ENCODE peak calls at places on chromosomes 13 and 19, in seven cellular contexts. V is PC-9, G is choroid plexus epithelial cell, L is kidney epithelial cell, B is cardiac fibroblast, P is nephron progenitor cell, Y is fibroblast of mammary gland. S is an unnamed sample.
A peak's percentile ranks its signal among the peaks of the same experiment; 100 is the strongest.

GRCh38 chr13:46961719-46962118 is 64.9 kb upstream of the HTR2A start:
- DNase-seq in V (peak; percentile 53), G (peak; percentile 89), L (peak; percentile 71), B (peak; percentile 64), P (no peak), Y (peak; percentile 93), S (peak; percentile 54)

GRCh38 chr13:103288114-103288513 is 221.9 kb upstream of the SLC10A2 start:
- DNase-seq in V (no peak), G (no peak), L (no peak), B (no peak), P (no peak), Y (no peak), S (no peak)

GRCh38 chr19:34662919-34663318 is 14.0 kb downstream of the SCGB2B2 start:
- DNase-seq in V (no peak), G (peak; percentile 33), L (no peak), B (peak; percentile 7), P (no peak), Y (peak; percentile 25), S (no peak)

GRCh38 chr13:91346848-91347211 is 657 bp upstream of the MIR17HG start:
- DNase-seq in V (no peak), G (peak; percentile 27), L (no peak), B (peak; percentile 4), P (peak; percentile 30), Y (no peak), S (no peak)

GRCh38 chr13:31918707-31919106 is 112.9 kb upstream of the FRY start:
- DNase-seq in V (no peak), G (no peak), L (no peak), B (no peak), P (no peak), Y (no peak), S (no peak)

GRCh38 chr19:15101479-15102082 is 5.6 kb upstream of the SYDE1 start:
- DNase-seq in V (no peak), G (peak; percentile 74), L (no peak), B (peak; percentile 67), P (peak; percentile 49), Y (peak; percentile 62), S (no peak)

GRCh38 chr19:23415561-23416191 is 20.4 kb upstream of the ZNF91 start:
- DNase-seq in V (no peak), G (peak; percentile 35), L (no peak), B (no peak), P (peak; percentile 72), Y (no peak), S (no peak)

GRCh38 chr19:8505680-8506401 is 3.4 kb upstream of the PRAM1 start:
- DNase-seq in V (no peak), G (peak; percentile 68), L (peak; percentile 19), B (peak; percentile 74), P (peak; percentile 93), Y (peak; percentile 51), S (no peak)

GRCh38 chr19:2974342-2974932 is 2.9 kb upstream of the TLE6 start:
- DNase-seq in V (no peak), G (peak; percentile 78), L (no peak), B (peak; percentile 81), P (no peak), Y (peak; percentile 36), S (no peak)

GRCh38 chr19:56821209-56821608 is 19.3 kb downstream of the PEG3 start:
- DNase-seq in V (no peak), G (no peak), L (no peak), B (no peak), P (no peak), Y (no peak), S (no peak)

GRCh38 chr19:45506246-45506990 is 861 bp upstream of the VASP start:
- DNase-seq in V (peak; percentile 85), G (peak; percentile 92), L (peak; percentile 69), B (peak; percentile 89), P (peak; percentile 98), Y (peak; percentile 85), S (peak; percentile 69)

DNA sequence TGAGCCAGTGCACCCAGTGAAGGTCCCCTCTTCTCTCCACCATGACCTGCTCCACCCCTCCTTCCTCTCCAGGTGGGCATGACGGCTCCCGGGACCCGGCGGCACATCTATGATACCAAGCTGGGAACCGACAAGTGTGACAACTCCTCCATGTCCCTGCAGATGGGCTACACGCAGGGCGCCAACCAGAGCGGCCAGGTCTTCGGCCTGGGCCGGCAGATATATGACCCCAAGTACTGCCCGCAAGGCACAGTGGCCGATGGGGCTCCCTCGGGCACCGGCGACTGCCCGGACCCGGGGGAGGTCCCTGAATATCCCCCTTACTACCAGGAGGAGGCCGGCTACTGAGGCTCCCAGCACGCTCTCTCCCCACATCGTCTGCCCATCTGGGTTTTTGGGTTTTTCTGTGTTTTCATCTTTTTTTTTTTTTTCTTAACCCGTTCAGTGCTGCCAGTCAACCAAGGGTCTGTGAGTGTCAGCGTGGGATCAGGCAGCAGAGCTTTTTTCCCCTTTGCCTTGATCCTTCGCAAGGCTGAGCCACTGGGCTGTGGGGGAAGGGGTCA is 2.3 kb upstream of the ABCA7 start:
- DNase-seq in V (no peak), G (no peak), L (no peak), B (no peak), P (no peak), Y (no peak), S (no peak)
- TF ChIP-seq CTCF in V (no peak), G (no peak), L (no peak), B (no peak), P (no peak), Y (no peak), S (no peak)

DNA sequence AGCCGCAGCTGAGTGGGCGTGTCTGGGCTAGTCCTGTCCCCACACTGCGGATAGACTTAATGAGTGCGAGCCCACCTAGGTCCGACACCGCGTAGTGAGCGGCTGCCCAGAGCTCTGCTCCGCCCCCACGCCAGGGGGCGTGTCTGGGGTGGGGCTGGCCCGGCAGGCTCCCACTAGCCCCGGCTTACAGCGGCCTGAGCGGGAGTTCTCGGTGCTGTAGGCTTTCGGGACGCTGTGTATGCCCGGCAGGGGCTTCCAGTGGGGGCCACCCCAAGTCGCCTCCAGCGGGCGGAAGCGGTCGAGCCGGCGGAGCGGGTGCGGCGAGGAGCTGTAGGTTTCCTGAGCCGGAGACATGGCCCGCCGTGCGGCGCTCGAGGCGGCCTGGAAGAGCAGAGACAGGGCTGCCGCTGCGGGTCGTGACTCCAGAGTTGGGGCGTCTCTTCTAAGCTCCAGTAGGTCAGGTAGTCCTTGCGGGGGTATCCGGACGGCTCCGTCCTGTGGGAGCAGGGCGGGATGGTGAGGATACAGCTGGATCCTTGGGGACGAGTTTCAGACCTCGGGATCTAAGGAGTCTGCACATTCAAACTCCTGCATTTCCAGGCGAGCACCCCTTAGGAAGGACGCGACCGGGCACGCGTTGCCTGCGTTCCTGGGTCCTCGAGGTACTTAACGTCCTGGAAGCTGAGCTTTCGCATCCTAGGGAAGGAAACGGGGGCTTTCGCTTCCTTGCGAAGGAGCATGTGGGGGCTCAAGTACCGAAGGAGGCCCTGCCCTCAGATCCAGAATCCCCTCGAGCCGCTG is 1.2 kb downstream of the CGB7 start:
- DNase-seq in V (peak; percentile 54), G (peak; percentile 37), L (peak; percentile 4), B (peak; percentile 49), P (peak; percentile 83), Y (peak; percentile 21), S (no peak)
- TF ChIP-seq CTCF in V (peak; percentile 78), G (peak; percentile 41), L (peak; percentile 33), B (peak; percentile 19), P (peak; percentile 17), Y (no peak), S (peak; percentile 43)

DNA sequence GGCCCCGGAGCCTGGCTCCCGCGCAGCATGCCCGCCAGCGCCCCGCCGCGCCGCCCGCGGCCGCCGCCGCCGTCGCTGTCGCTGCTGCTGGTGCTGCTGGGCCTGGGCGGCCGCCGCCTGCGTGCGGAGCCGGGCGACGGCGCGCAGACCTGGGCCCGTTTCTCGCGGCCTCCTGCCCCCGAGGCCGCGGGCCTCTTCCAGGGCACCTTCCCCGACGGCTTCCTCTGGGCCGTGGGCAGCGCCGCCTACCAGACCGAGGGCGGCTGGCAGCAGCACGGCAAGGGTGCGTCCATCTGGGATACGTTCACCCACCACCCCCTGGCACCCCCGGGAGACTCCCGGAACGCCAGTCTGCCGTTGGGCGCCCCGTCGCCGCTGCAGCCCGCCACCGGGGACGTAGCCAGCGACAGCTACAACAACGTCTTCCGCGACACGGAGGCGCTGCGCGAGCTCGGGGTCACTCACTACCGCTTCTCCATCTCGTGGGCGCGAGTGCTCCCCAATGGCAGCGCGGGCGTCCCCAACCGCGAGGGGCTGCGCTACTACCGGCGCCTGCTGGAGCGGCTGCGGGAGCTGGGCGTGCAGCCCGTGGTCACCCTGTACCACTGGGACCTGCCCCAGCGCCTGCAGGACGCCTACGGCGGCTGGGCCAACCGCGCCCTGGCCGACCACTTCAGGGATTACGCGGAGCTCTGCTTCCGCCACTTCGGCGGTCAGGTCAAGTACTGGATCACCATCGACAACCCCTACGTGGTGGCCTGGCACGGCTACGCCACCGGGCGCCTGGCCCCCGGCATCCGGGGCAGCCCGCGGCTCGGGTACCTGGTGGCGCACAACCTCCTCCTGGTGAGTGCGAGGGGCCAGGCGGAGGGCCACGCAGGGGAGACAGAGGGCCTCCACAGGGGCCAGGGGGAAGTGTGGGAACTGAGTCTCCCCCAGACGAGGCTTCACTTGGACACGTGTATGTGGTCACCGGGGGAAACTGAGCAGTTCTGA is at the start of gene KL:
- DNase-seq in V (no peak), G (no peak), L (no peak), B (no peak), P (peak; percentile 47), Y (no peak), S (no peak)
- TF ChIP-seq CTCF in V (no peak), G (no peak), L (peak; percentile 8), B (no peak), P (no peak), Y (no peak), S (no peak)

GRCh38 chr13:24680258-24680920 is at the start of gene ATP12A:
- DNase-seq in V (no peak), G (no peak), L (no peak), B (no peak), P (peak; percentile 79), Y (no peak), S (no peak)
- TF ChIP-seq CTCF in V (no peak), G (peak; percentile 6), L (peak; percentile 19), B (no peak), P (peak; percentile 26), Y (no peak), S (no peak)

GRCh38 chr13:97242755-97243497 is 20.8 kb downstream of the MBNL2 start:
- DNase-seq in V (no peak), G (no peak), L (no peak), B (no peak), P (no peak), Y (no peak), S (no peak)
- TF ChIP-seq CTCF in V (no peak), G (no peak), L (no peak), B (no peak), P (no peak), Y (no peak), S (no peak)

GRCh38 chr19:13761423-13761822 is 2.9 kb upstream of the MRI1 start:
- DNase-seq in V (no peak), G (no peak), L (no peak), B (no peak), P (no peak), Y (no peak), S (no peak)
- TF ChIP-seq CTCF in V (peak; percentile 35), G (peak; percentile 15), L (peak; percentile 13), B (no peak), P (no peak), Y (no peak), S (no peak)

DNA sequence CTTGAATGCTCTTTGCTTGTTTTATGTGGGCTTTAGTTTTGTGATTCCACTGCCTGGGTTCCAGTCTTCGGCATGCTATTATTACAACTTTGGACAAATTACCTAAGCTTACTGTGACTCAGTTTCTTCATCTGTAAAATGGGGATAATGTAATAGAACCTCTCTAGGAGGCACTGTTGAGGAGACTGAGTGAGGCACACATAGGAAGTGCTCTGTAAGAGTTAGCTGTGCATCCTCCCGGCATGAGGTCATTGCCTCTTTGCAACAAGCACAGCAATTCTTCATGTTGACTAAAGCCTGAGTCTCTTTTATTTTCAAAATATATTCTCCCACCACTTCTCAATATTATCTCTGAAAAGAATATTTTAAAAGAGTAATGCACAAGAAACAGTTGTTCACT is 227.4 kb downstream of the DLEU7 start:
- DNase-seq in V (no peak), G (peak; percentile 68), L (no peak), B (peak; percentile 26), P (no peak), Y (peak; percentile 86), S (no peak)
- TF ChIP-seq CTCF in V (no peak), G (no peak), L (no peak), B (no peak), P (no peak), Y (peak; percentile 4), S (no peak)

S was measured in retinal pigment epithelial cell.